ENCODE peak calls at places on chromosomes 3 and 15, in four cellular contexts. One of them, this sample, is unnamed.

GRCh38 chr3:133964547-133964946 is 65.2 kb downstream of the SLCO2A1 start:
- DNase-seq in A172: peak; percentile 26
- DNase-seq in COR-L47: no peak
- DNase-seq in stimulated activated CD8-positive, alpha-beta memory T cell treated with anti-CD3 and anti-CD28 coated beads, Interleukin-7, amount 100 ng/mL, for 48 hours: no peak
- DNase-seq in this sample: peak; percentile 34

GRCh38 chr3:17384567-17385296 is 357.7 kb downstream of the TBC1D5 start:
- DNase-seq in A172: no peak
- DNase-seq in stimulated activated CD8-positive, alpha-beta memory T cell treated with anti-CD3 and anti-CD28 coated beads, Interleukin-7, amount 100 ng/mL, for 48 hours: no peak
- DNase-seq in COR-L47: no peak
- DNase-seq in this sample: peak; percentile 75

GRCh38 chr3:29285356-29286070 is 4.6 kb downstream of the RBMS3 start:
- DNase-seq in stimulated activated CD8-positive, alpha-beta memory T cell treated with anti-CD3 and anti-CD28 coated beads, Interleukin-7, amount 100 ng/mL, for 48 hours: no peak
- DNase-seq in A172: peak; percentile 69
- DNase-seq in COR-L47: no peak
- DNase-seq in this sample: peak; percentile 67

GRCh38 chr15:98442379-98442833 is 205.9 kb upstream of the IGF1R start:
- DNase-seq in A172: peak; percentile 85
- DNase-seq in stimulated activated CD8-positive, alpha-beta memory T cell treated with anti-CD3 and anti-CD28 coated beads, Interleukin-7, amount 100 ng/mL, for 48 hours: peak; percentile 33
- DNase-seq in COR-L47: peak; percentile 73
- DNase-seq in this sample: peak; percentile 80

GRCh38 chr15:45157974-45158373 is 28.2 kb downstream of the DUOX1 start:
- DNase-seq in stimulated activated CD8-positive, alpha-beta memory T cell treated with anti-CD3 and anti-CD28 coated beads, Interleukin-7, amount 100 ng/mL, for 48 hours: peak; percentile 29
- DNase-seq in COR-L47: no peak
- DNase-seq in A172: peak; percentile 78
- DNase-seq in this sample: no peak

GRCh38 chr3:108088146-108088545 is 2.7 kb downstream of the CD47 start:
- DNase-seq in stimulated activated CD8-positive, alpha-beta memory T cell treated with anti-CD3 and anti-CD28 coated beads, Interleukin-7, amount 100 ng/mL, for 48 hours: no peak
- DNase-seq in A172: no peak
- DNase-seq in COR-L47: no peak
- DNase-seq in this sample: no peak

GRCh38 chr3:128549283-128550112 is 56.5 kb upstream of the GATA2 start:
- DNase-seq in A172: peak; percentile 86
- DNase-seq in stimulated activated CD8-positive, alpha-beta memory T cell treated with anti-CD3 and anti-CD28 coated beads, Interleukin-7, amount 100 ng/mL, for 48 hours: no peak
- DNase-seq in COR-L47: no peak
- DNase-seq in this sample: no peak

GRCh38 chr3:45134758-45135521 is 11.2 kb downstream of the CDCP1 start:
- DNase-seq in stimulated activated CD8-positive, alpha-beta memory T cell treated with anti-CD3 and anti-CD28 coated beads, Interleukin-7, amount 100 ng/mL, for 48 hours: no peak
- DNase-seq in A172: no peak
- DNase-seq in COR-L47: no peak
- DNase-seq in this sample: no peak

GRCh38 chr3:52527732-52528595 is 5.7 kb downstream of the NT5DC2 start:
- DNase-seq in COR-L47: no peak
- DNase-seq in A172: no peak
- DNase-seq in stimulated activated CD8-positive, alpha-beta memory T cell treated with anti-CD3 and anti-CD28 coated beads, Interleukin-7, amount 100 ng/mL, for 48 hours: no peak
- DNase-seq in this sample: no peak

GRCh38 chr15:93150910-93151309 is 61.9 kb upstream of the RGMA start:
- DNase-seq in A172: no peak
- DNase-seq in COR-L47: no peak
- DNase-seq in stimulated activated CD8-positive, alpha-beta memory T cell treated with anti-CD3 and anti-CD28 coated beads, Interleukin-7, amount 100 ng/mL, for 48 hours: no peak
- DNase-seq in this sample: no peak

GRCh38 chr3:172613845-172614244 is 90.6 kb upstream of the TNFSF10 start:
- DNase-seq in A172: no peak
- DNase-seq in stimulated activated CD8-positive, alpha-beta memory T cell treated with anti-CD3 and anti-CD28 coated beads, Interleukin-7, amount 100 ng/mL, for 48 hours: no peak
- DNase-seq in COR-L47: no peak
- DNase-seq in this sample: no peak

GRCh38 chr15:67303490-67304363 is 49.1 kb downstream of the IQCH start:
- DNase-seq in COR-L47: peak; percentile 48
- DNase-seq in stimulated activated CD8-positive, alpha-beta memory T cell treated with anti-CD3 and anti-CD28 coated beads, Interleukin-7, amount 100 ng/mL, for 48 hours: no peak
- DNase-seq in A172: peak; percentile 61
- DNase-seq in this sample: peak; percentile 33

GRCh38 chr3:53493997-53494791 is at the start of gene CACNA1D:
- DNase-seq in stimulated activated CD8-positive, alpha-beta memory T cell treated with anti-CD3 and anti-CD28 coated beads, Interleukin-7, amount 100 ng/mL, for 48 hours: no peak
- DNase-seq in COR-L47: no peak
- DNase-seq in A172: no peak
- DNase-seq in this sample: no peak

GRCh38 chr3:42803800-42804112 is 534 bp downstream of the HIGD1A start:
- DNase-seq in stimulated activated CD8-positive, alpha-beta memory T cell treated with anti-CD3 and anti-CD28 coated beads, Interleukin-7, amount 100 ng/mL, for 48 hours: peak; percentile 21
- DNase-seq in A172: peak; percentile 35
- DNase-seq in COR-L47: no peak
- DNase-seq in this sample: no peak

GRCh38 chr15:75479670-75480069 is 28.2 kb upstream of the SIN3A start:
- DNase-seq in COR-L47: no peak
- DNase-seq in A172: no peak
- DNase-seq in stimulated activated CD8-positive, alpha-beta memory T cell treated with anti-CD3 and anti-CD28 coated beads, Interleukin-7, amount 100 ng/mL, for 48 hours: no peak
- DNase-seq in this sample: no peak

GRCh38 chr3:56711344-56711743 is 28.3 kb upstream of the TASOR start:
- DNase-seq in COR-L47: no peak
- DNase-seq in stimulated activated CD8-positive, alpha-beta memory T cell treated with anti-CD3 and anti-CD28 coated beads, Interleukin-7, amount 100 ng/mL, for 48 hours: no peak
- DNase-seq in A172: no peak
- DNase-seq in this sample: no peak

GRCh38 chr15:89998923-89999675 is 2.0 kb upstream of the ZNF710 start:
- DNase-seq in A172: no peak
- DNase-seq in COR-L47: no peak
- DNase-seq in stimulated activated CD8-positive, alpha-beta memory T cell treated with anti-CD3 and anti-CD28 coated beads, Interleukin-7, amount 100 ng/mL, for 48 hours: no peak
- DNase-seq in this sample: no peak

GRCh38 chr3:28841436-28841835 is 439.4 kb upstream of the RBMS3 start:
- DNase-seq in COR-L47: no peak
- DNase-seq in stimulated activated CD8-positive, alpha-beta memory T cell treated with anti-CD3 and anti-CD28 coated beads, Interleukin-7, amount 100 ng/mL, for 48 hours: no peak
- DNase-seq in A172: no peak
- DNase-seq in this sample: no peak

GRCh38 chr3:62992520-62992919 is 117.3 kb upstream of the CADPS start:
- DNase-seq in COR-L47: no peak
- DNase-seq in stimulated activated CD8-positive, alpha-beta memory T cell treated with anti-CD3 and anti-CD28 coated beads, Interleukin-7, amount 100 ng/mL, for 48 hours: no peak
- DNase-seq in A172: no peak
- DNase-seq in this sample: no peak

GRCh38 chr15:68379058-68379758 is 52.8 kb downstream of the ITGA11 start:
- DNase-seq in stimulated activated CD8-positive, alpha-beta memory T cell treated with anti-CD3 and anti-CD28 coated beads, Interleukin-7, amount 100 ng/mL, for 48 hours: no peak
- DNase-seq in A172: no peak
- DNase-seq in COR-L47: no peak
- DNase-seq in this sample: no peak

This sample was measured in ACHN.